ENCODE peak calls at places on chromosomes 7 and 10, in ten cellular contexts. W is left cardiac atrium, F is T-helper 1 cell, Y is T-helper 2 cell, U is T-helper 17 cell, C is AG10803, P is HCEC 1CT, J is GDM1, Z is naive B cell, Q is HT1080. O is an unnamed sample.

GRCh38 chr7:130793855-130794618 is 60.0 kb upstream of the KLF14 start:
- DNase-seq in Q (peak), W (no peak), Y (no peak), Z (no peak), P (peak), U (no peak), F (no peak), J (no peak), C (peak), O (no peak)

GRCh38 chr10:6667679-6668270 is 87.7 kb upstream of the PRKCQ start:
- DNase-seq in U (no peak), Z (no peak), P (peak), Q (peak), F (peak), J (peak), C (peak), Y (peak), W (no peak), O (no peak)

GRCh38 chr10:17349717-17350116 is 104.7 kb downstream of the ST8SIA6 start:
- DNase-seq in Q (no peak), C (no peak), P (no peak), U (no peak), F (no peak), Y (no peak), J (no peak), W (no peak), Z (no peak), O (no peak)

GRCh38 chr7:2264158-2264557 is 22.1 kb downstream of the NUDT1 start:
- DNase-seq in Q (no peak), Y (no peak), F (no peak), Z (no peak), P (no peak), U (no peak), C (no peak), W (no peak), J (no peak), O (no peak)

GRCh38 chr7:80804581-80804980 is 114.3 kb downstream of the SEMA3C start:
- DNase-seq in Y (no peak), F (no peak), W (no peak), C (no peak), Z (no peak), Q (no peak), P (peak), U (no peak), J (no peak), O (no peak)

GRCh38 chr7:50743893-50744292 is 38.8 kb downstream of the GRB10 start:
- DNase-seq in Y (no peak), Q (no peak), Z (no peak), J (no peak), W (no peak), P (no peak), F (no peak), U (no peak), C (no peak), O (no peak)

GRCh38 chr7:134589491-134589941 is 40.6 kb downstream of the AKR1B15 start:
- DNase-seq in P (no peak), Q (peak), F (no peak), C (peak), U (no peak), Z (no peak), Y (no peak), W (no peak), J (no peak), O (no peak)

GRCh38 chr7:37196631-37197030 is 252.0 kb downstream of the ELMO1 start:
- DNase-seq in P (no peak), U (no peak), F (no peak), J (no peak), Z (no peak), Y (no peak), W (no peak), C (no peak), Q (no peak), O (no peak)

GRCh38 chr7:44490351-44491200 is at the start of gene NUDCD3:
- DNase-seq in Z (peak), P (peak), Y (peak), Q (peak), W (peak), J (peak), C (peak), U (peak), F (peak), O (peak)

GRCh38 chr10:98610855-98611254 is 164.1 kb upstream of the HPS1 start:
- DNase-seq in Z (no peak), Q (no peak), J (no peak), W (no peak), P (no peak), F (no peak), U (no peak), Y (no peak), C (no peak), O (no peak)

GRCh38 chr7:80324032-80324431 is 187.8 kb downstream of the GNAT3 start:
- DNase-seq in Y (no peak), U (no peak), Q (peak), J (no peak), W (no peak), C (peak), P (peak), Z (no peak), F (no peak), O (no peak)

GRCh38 chr7:116984917-116985316 is 31.6 kb downstream of the ST7 start:
- DNase-seq in W (no peak), C (peak), Q (peak), F (peak), Y (no peak), P (peak), Z (no peak), J (no peak), U (no peak), O (no peak)

GRCh38 chr10:108465871-108466641 is 1301.5 kb upstream of the SORCS1 start:
- DNase-seq in C (peak), W (peak), Y (no peak), P (peak), Z (no peak), Q (no peak), F (no peak), U (no peak), J (no peak), O (no peak)

GRCh38 chr7:32070406-32071360 is at the start of gene PDE1C:
- DNase-seq in U (no peak), F (no peak), C (peak), P (peak), Q (no peak), J (no peak), Z (no peak), Y (no peak), W (peak), O (no peak)

GRCh38 chr7:1100386-1100785 is 12.5 kb downstream of the GPER1 start:
- DNase-seq in J (no peak), F (no peak), Y (no peak), P (no peak), Z (no peak), Q (no peak), C (no peak), W (no peak), U (no peak), O (no peak)

GRCh38 chr10:132539894-132540293 is 2.3 kb downstream of the INPP5A start:
- DNase-seq in Z (no peak), U (no peak), Y (no peak), W (no peak), J (no peak), Q (peak), C (peak), P (peak), F (peak), O (no peak)

GRCh38 chr7:157576415-157576814 is 239.6 kb downstream of the DNAJB6 start:
- DNase-seq in Q (no peak), Z (peak), U (peak), F (peak), J (peak), Y (peak), P (no peak), C (no peak), W (no peak), O (no peak)

GRCh38 chr10:75530337-75530736 is 98.9 kb downstream of the LRMDA start:
- DNase-seq in Q (peak), W (no peak), J (no peak), C (peak), F (no peak), U (no peak), P (no peak), Y (no peak), Z (no peak), O (no peak)

GRCh38 chr10:124589491-124590006 is 127.9 kb downstream of the LHPP start:
- DNase-seq in P (no peak), W (peak), Z (no peak), C (peak), J (no peak), U (no peak), Y (no peak), Q (no peak), F (no peak), O (no peak)

GRCh38 chr10:131682271-131682962 is 218.4 kb upstream of the PPP2R2D start:
- DNase-seq in W (no peak), Z (no peak), C (no peak), Q (no peak), P (no peak), Y (no peak), F (no peak), U (no peak), J (no peak), O (no peak)

GRCh38 chr7:47461161-47461560 is 120.8 kb downstream of the TNS3 start:
- DNase-seq in W (peak), Q (no peak), C (peak), U (no peak), Y (no peak), P (no peak), J (no peak), F (no peak), Z (no peak), O (no peak)

GRCh38 chr10:114408112-114408967 is 4.0 kb upstream of the AFAP1L2 start:
- DNase-seq in W (no peak), C (no peak), J (no peak), Z (no peak), Q (no peak), P (no peak), U (no peak), F (no peak), Y (no peak), O (no peak)

GRCh38 chr10:110416776-110417732 is 80.7 kb upstream of the DUSP5 start:
- DNase-seq in J (no peak), Y (no peak), P (no peak), C (no peak), Z (no peak), Q (peak), W (no peak), F (no peak), U (no peak), O (no peak)

GRCh38 chr7:94277236-94277635 is 117.5 kb upstream of the COL1A2 start:
- DNase-seq in C (no peak), Q (no peak), Z (no peak), W (no peak), U (no peak), P (no peak), Y (no peak), F (no peak), J (no peak), O (no peak)

GRCh38 chr10:3532644-3533043 is 252.4 kb downstream of the KLF6 start:
- DNase-seq in Y (no peak), U (no peak), J (no peak), C (no peak), F (no peak), Q (peak), Z (no peak), W (no peak), P (no peak), O (no peak)

GRCh38 chr10:97407211-97407951 is 6.2 kb upstream of the RRP12 start:
- DNase-seq in C (peak), W (no peak), J (peak), Q (peak), F (peak), Y (no peak), U (peak), P (peak), Z (peak), O (no peak)

GRCh38 chr7:122143376-122143750 is 686 bp downstream of the AASS start:
- DNase-seq in P (no peak), U (no peak), F (no peak), Y (no peak), Q (no peak), J (no peak), C (peak), Z (peak), W (peak), O (no peak)

GRCh38 chr7:483656-484364 is 35.8 kb downstream of the PDGFA start:
- DNase-seq in P (no peak), Y (no peak), F (no peak), J (no peak), C (no peak), Z (no peak), W (no peak), Q (no peak), U (no peak), O (no peak)

GRCh38 chr7:80833289-80834104 is 85.4 kb downstream of the SEMA3C start:
- DNase-seq in P (peak), Y (no peak), F (no peak), C (peak), U (no peak), Z (no peak), J (no peak), Q (peak), W (no peak), O (no peak)

GRCh38 chr7:11911900-11912299 is 79.9 kb upstream of the THSD7A start:
- DNase-seq in J (no peak), Z (no peak), Q (no peak), F (no peak), C (no peak), Y (no peak), P (no peak), W (no peak), U (no peak), O (no peak)

GRCh38 chr7:2084331-2084730 is 148.4 kb downstream of the MAD1L1 start:
- DNase-seq in Y (no peak), W (no peak), C (no peak), U (no peak), J (no peak), F (no peak), Q (no peak), Z (no peak), P (no peak), O (no peak)

GRCh38 chr10:119299531-119299930 is 92.2 kb downstream of the GRK5 start:
- DNase-seq in W (no peak), C (peak), Z (no peak), P (no peak), U (no peak), F (no peak), Q (no peak), Y (no peak), J (no peak), O (no peak)

GRCh38 chr7:39650676-39651075 is 27.3 kb downstream of the RALA start:
- DNase-seq in Z (no peak), U (no peak), F (no peak), C (peak), Y (no peak), J (no peak), Q (peak), W (peak), P (peak), O (no peak)

GRCh38 chr7:26403640-26404039 is 112.0 kb downstream of the SNX10 start:
- DNase-seq in P (no peak), J (no peak), U (no peak), F (no peak), C (no peak), Y (no peak), Q (no peak), Z (no peak), W (no peak), O (no peak)